ENCODE peak calls at places on chromosomes 4 and X, in nine cellular contexts. F is activated T-cell treated with anti-CD3 and anti-CD28 coated beads, Interleukin-2, amount 50 U/mL, for 72 hours; D is cerebellum; P is NCI-H69; E is BE2C; R is Right ventricle myocardium superior; N is left cardiac atrium; G is A172; T is NCI-H1105. X is an unnamed sample.

GRCh38 chr4:39614487-39615162 is 24.0 kb downstream of the SMIM14 start:
- DNase-seq in F (no peak), D (no peak), P (no peak), E (no peak), R (no peak), N (no peak), G (peak; percentile 83), T (no peak), X (no peak)

GRCh38 chr4:93671093-93671492 is 157.5 kb upstream of the ATOH1 start:
- DNase-seq in F (no peak), D (no peak), P (no peak), E (no peak), R (no peak), N (no peak), G (no peak), T (no peak), X (no peak)

GRCh38 chr4:159269143-159269542 is 166.3 kb downstream of the RAPGEF2 start:
- DNase-seq in F (no peak), D (no peak), P (no peak), E (peak; percentile 75), R (no peak), N (no peak), G (no peak), T (no peak), X (no peak)

GRCh38 chr4:10403633-10404445 is 53.4 kb downstream of the ZNF518B start:
- DNase-seq in F (no peak), D (peak; percentile 29), P (peak; percentile 34), E (no peak), R (no peak), N (no peak), G (no peak), T (peak; percentile 12), X (no peak)

GRCh38 chr4:175891863-175892262 is 79.8 kb upstream of the GPM6A start:
- DNase-seq in F (no peak), D (peak; percentile 66), P (peak; percentile 72), E (no peak), R (no peak), N (no peak), G (peak; percentile 52), T (peak; percentile 49), X (no peak)

GRCh38 chr4:27084685-27085356 is 224.2 kb downstream of the STIM2 start:
- DNase-seq in F (peak; percentile 3), D (peak; percentile 36), P (no peak), E (peak; percentile 55), R (peak; percentile 48), N (peak; percentile 28), G (no peak), T (peak; percentile 6), X (no peak)

GRCh38 chrX:45230410-45230809 is 29.7 kb upstream of the DIPK2B start:
- DNase-seq in F (no peak), D (no peak), P (no peak), E (no peak), R (no peak), N (no peak), G (no peak), T (no peak), X (no peak)

GRCh38 chr4:75819121-75819520 is 83.1 kb downstream of the PPEF2 start:
- DNase-seq in F (no peak), D (no peak), P (no peak), E (no peak), R (no peak), N (no peak), G (no peak), T (no peak), X (no peak)

GRCh38 chr4:99028187-99028586 is 32.7 kb downstream of the METAP1 start:
- DNase-seq in F (no peak), D (no peak), P (no peak), E (no peak), R (no peak), N (no peak), G (no peak), T (no peak), X (no peak)

GRCh38 chrX:112851806-112852205 is 11.2 kb upstream of the AMOT start:
- DNase-seq in F (no peak), D (no peak), P (peak; percentile 89), E (no peak), R (no peak), N (no peak), G (no peak), T (no peak), X (peak; percentile 21)

GRCh38 chrX:8289523-8289922 is 118.5 kb upstream of the VCX2 start:
- DNase-seq in F (no peak), D (no peak), P (no peak), E (no peak), R (no peak), N (no peak), G (no peak), T (no peak), X (no peak)

GRCh38 chrX:107718156-107718621 is 57.4 kb downstream of the TSC22D3 start:
- DNase-seq in F (peak; percentile 68), D (peak; percentile 73), P (peak; percentile 78), E (peak; percentile 65), R (no peak), N (peak; percentile 71), G (no peak), T (peak; percentile 58), X (peak; percentile 94)

GRCh38 chr4:8664976-8665375 is 72.4 kb downstream of the CPZ start:
- DNase-seq in F (no peak), D (no peak), P (no peak), E (no peak), R (no peak), N (no peak), G (no peak), T (no peak), X (no peak)

X was measured in uterus.